ENCODE peak calls at places on chromosome 21, in eight cellular contexts. J is HT-29; W is prostate gland; R is anterior cingulate cortex; F is Ammon's horn; G is naive thymus-derived CD8-positive, alpha-beta T cell; Z is HT1080; K is body of pancreas. P is an unnamed sample.

GRCh38 chr21:39083377-39084008 is 99.8 kb downstream of the PSMG1 start:
- DNase-seq in J (peak; percentile 48), W (peak; percentile 73), R (no peak), F (no peak), G (no peak), Z (no peak), K (no peak), P (no peak)

GRCh38 chr21:43645414-43645891 is 13.8 kb downstream of the HSF2BP start:
- DNase-seq in J (peak; percentile 57), W (peak; percentile 64), R (peak; percentile 13), F (peak; percentile 62), G (no peak), Z (peak; percentile 81), K (peak; percentile 31), P (peak; percentile 89)

GRCh38 chr21:18951291-18952038 is 547.9 kb upstream of the TMPRSS15 start:
- DNase-seq in J (peak; percentile 39), W (no peak), R (no peak), F (peak; percentile 43), G (no peak), Z (peak; percentile 42), K (peak; percentile 24), P (peak; percentile 51)

GRCh38 chr21:25179116-25179515 is 428.2 kb downstream of the MRPL39 start:
- DNase-seq in J (no peak), W (no peak), R (no peak), F (no peak), G (no peak), Z (peak; percentile 11), K (no peak), P (no peak)

GRCh38 chr21:38968887-38969543 is 163.3 kb downstream of the ETS2 start:
- DNase-seq in J (no peak), W (no peak), R (no peak), F (no peak), G (no peak), Z (no peak), K (no peak), P (no peak)

GRCh38 chr21:26587621-26588260 is 14.7 kb upstream of the CYYR1 start:
- DNase-seq in J (no peak), W (no peak), R (no peak), F (no peak), G (no peak), Z (peak; percentile 72), K (no peak), P (no peak)

GRCh38 chr21:36707763-36708511 is 9.0 kb downstream of the SIM2 start:
- DNase-seq in J (no peak), W (no peak), R (no peak), F (no peak), G (no peak), Z (no peak), K (no peak), P (no peak)

GRCh38 chr21:41895643-41896493 is 16.7 kb upstream of the PRDM15 start:
- DNase-seq in J (no peak), W (no peak), R (no peak), F (no peak), G (peak; percentile 63), Z (no peak), K (no peak), P (no peak)

GRCh38 chr21:42411197-42411869 is 7.6 kb downstream of the UBASH3A start:
- DNase-seq in J (no peak), W (no peak), R (no peak), F (no peak), G (no peak), Z (no peak), K (no peak), P (no peak)

GRCh38 chr21:35622612-35623011 is 437.7 kb downstream of the SETD4 start:
- DNase-seq in J (no peak), W (no peak), R (no peak), F (no peak), G (no peak), Z (no peak), K (no peak), P (no peak)

GRCh38 chr21:9735421-9735961 is 785.9 kb upstream of the TPTE start:
- DNase-seq in J (no peak), W (no peak), R (no peak), F (no peak), G (no peak), Z (no peak), K (no peak), P (no peak)

GRCh38 chr21:27480841-27481261 is 514.0 kb upstream of the ADAMTS5 start:
- DNase-seq in J (peak; percentile 2), W (no peak), R (no peak), F (no peak), G (no peak), Z (peak; percentile 43), K (no peak), P (no peak)

GRCh38 chr21:26849428-26850115 is 4.4 kb upstream of the ADAMTS1 start:
- DNase-seq in J (peak; percentile 26), W (no peak), R (no peak), F (peak; percentile 73), G (no peak), Z (peak; percentile 15), K (no peak), P (peak; percentile 87)

GRCh38 chr21:40095477-40095876 is 228.2 kb downstream of the PCP4 start:
- DNase-seq in J (no peak), W (no peak), R (no peak), F (no peak), G (no peak), Z (no peak), K (no peak), P (no peak)

GRCh38 chr21:38859852-38860251 is 54.1 kb downstream of the ETS2 start:
- DNase-seq in J (no peak), W (no peak), R (no peak), F (no peak), G (no peak), Z (peak; percentile 54), K (no peak), P (no peak)

GRCh38 chr21:15604424-15604823 is 125.4 kb upstream of the USP25 start:
- DNase-seq in J (no peak), W (no peak), R (no peak), F (no peak), G (no peak), Z (peak; percentile 35), K (no peak), P (no peak)

GRCh38 chr21:35606136-35606535 is 454.2 kb downstream of the SETD4 start:
- DNase-seq in J (no peak), W (no peak), R (no peak), F (no peak), G (no peak), Z (no peak), K (no peak), P (no peak)

GRCh38 chr21:29299046-29299905 is 554 bp downstream of the BACH1 start:
- DNase-seq in J (peak; percentile 49), W (peak; percentile 31), R (peak; percentile 56), F (peak; percentile 70), G (peak; percentile 62), Z (peak; percentile 47), K (peak; percentile 73), P (peak; percentile 43)

GRCh38 chr21:20445971-20446370 is 552.2 kb upstream of the NCAM2 start:
- DNase-seq in J (no peak), W (no peak), R (no peak), F (no peak), G (no peak), Z (no peak), K (no peak), P (no peak)

P was measured in pons.